ENCODE peak calls at places on chromosomes 6 and 20, in seven cellular contexts. H, V, Y, R, F, C and I are unnamed samples.
A peak's percentile ranks its signal among the peaks of the same experiment; 100 is the strongest.

GRCh38 chr20:37384683-37385174 is 38.8 kb downstream of the SRC start:
- DNase-seq in Y (peak; percentile 63), C (peak; percentile 93), R (peak; percentile 87), F (peak; percentile 70), H (no peak), V (peak; percentile 77), I (peak; percentile 51)

GRCh38 chr20:17083738-17084137 is 143.1 kb upstream of the PCSK2 start:
- DNase-seq in Y (no peak), F (no peak), H (no peak), V (no peak), C (no peak), R (no peak), I (no peak)

GRCh38 chr20:63501818-63502670 is 3.2 kb upstream of the EEF1A2 start:
- DNase-seq in Y (peak; percentile 89), F (no peak), H (no peak), C (peak; percentile 94), V (no peak), R (peak; percentile 75), I (no peak)

GRCh38 chr6:1400126-1400850 is 10.9 kb downstream of the FOXF2 start:
- DNase-seq in V (no peak), R (no peak), Y (peak; percentile 31), C (no peak), H (no peak), F (no peak), I (no peak)

GRCh38 chr6:1015819-1016218 is 296.1 kb upstream of the FOXQ1 start:
- DNase-seq in C (no peak), V (no peak), H (no peak), Y (no peak), R (peak; percentile 28), F (no peak), I (no peak)

GRCh38 chr20:20491110-20491783 is 123.3 kb downstream of the INSM1 start:
- DNase-seq in V (no peak), Y (no peak), F (no peak), H (no peak), R (no peak), C (no peak), I (no peak)

GRCh38 chr20:41178904-41179432 is 41.6 kb downstream of the PLCG1 start:
- DNase-seq in F (peak; percentile 20), Y (peak; percentile 53), R (no peak), H (no peak), V (no peak), C (no peak), I (no peak)

GRCh38 chr6:26366504-26366903 is 1.5 kb downstream of the BTN3A2 start:
- DNase-seq in H (no peak), C (peak; percentile 46), F (no peak), V (no peak), Y (no peak), R (no peak), I (no peak)

GRCh38 chr6:61842005-61842404 is 444.0 kb downstream of the KHDRBS2 start:
- DNase-seq in R (no peak), H (no peak), Y (no peak), C (no peak), V (no peak), F (no peak), I (no peak)

GRCh38 chr20:24768226-24768625 is 180.8 kb upstream of the CST7 start:
- DNase-seq in V (no peak), H (no peak), R (no peak), C (no peak), F (no peak), Y (no peak), I (no peak)

GRCh38 chr6:166942393-166943168 is 13.8 kb downstream of the RNASET2 start:
- DNase-seq in H (no peak), R (no peak), C (peak; percentile 55), Y (no peak), V (no peak), F (no peak), I (peak; percentile 64)

GRCh38 chr6:53735896-53736295 is 58.9 kb upstream of the LRRC1 start:
- DNase-seq in Y (no peak), H (no peak), C (no peak), F (no peak), R (no peak), V (no peak), I (no peak)

GRCh38 chr6:69007781-69008180 is 372.7 kb downstream of the ADGRB3 start:
- DNase-seq in H (no peak), R (no peak), F (no peak), C (no peak), Y (no peak), V (no peak), I (no peak)

GRCh38 chr6:31680841-31681671 is at the start of gene LY6G5C:
- DNase-seq in H (peak; percentile 91), C (peak; percentile 88), V (peak; percentile 83), R (peak; percentile 81), F (peak; percentile 77), Y (peak; percentile 85), I (peak; percentile 55)

GRCh38 chr20:44756011-44756688 is 10.5 kb downstream of the KCNK15 start:
- DNase-seq in H (no peak), F (no peak), Y (no peak), V (no peak), C (no peak), R (no peak), I (no peak)

GRCh38 chr6:77177470-77177869 is 285.8 kb downstream of the HTR1B start:
- DNase-seq in V (no peak), R (no peak), Y (no peak), F (no peak), C (no peak), H (no peak), I (no peak)

GRCh38 chr6:77172578-77172977 is 290.7 kb downstream of the HTR1B start:
- DNase-seq in V (no peak), H (no peak), R (no peak), F (no peak), C (no peak), Y (no peak), I (no peak)

GRCh38 chr6:77178821-77179220 is 284.5 kb downstream of the HTR1B start:
- DNase-seq in F (no peak), V (no peak), C (no peak), R (no peak), H (peak; percentile 3), Y (no peak), I (no peak)

DNA sequence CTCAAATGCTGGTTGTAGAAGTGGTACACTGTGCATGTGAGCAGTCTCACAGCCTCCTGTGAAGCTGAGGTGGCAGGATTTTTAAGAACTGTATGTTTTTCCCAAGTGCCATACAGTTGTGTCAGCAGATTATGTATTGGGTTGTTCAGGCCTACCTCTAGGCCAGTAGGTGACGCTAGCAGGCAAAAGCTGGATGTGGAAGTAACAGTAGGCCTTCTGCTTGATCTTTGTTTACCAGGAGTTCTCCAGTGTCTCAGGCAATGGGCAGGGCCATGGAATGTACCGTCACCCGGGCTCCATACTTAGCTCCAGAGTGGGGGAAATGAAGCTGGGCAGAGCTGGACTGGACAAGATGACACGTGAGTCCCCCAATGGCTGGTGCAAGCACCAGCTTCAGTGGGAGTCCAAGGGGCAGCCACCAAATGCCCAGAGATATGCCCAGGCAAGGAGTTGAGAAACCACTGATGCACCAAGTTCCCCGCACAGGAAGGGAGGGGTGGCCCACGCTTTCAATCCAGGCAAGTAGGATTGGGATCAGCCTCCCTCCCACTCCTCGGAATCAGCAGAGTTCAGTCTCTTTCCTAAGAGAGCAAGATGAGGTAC is 289.7 kb downstream of the HTR1B start:
- DNase-seq in V (no peak), Y (no peak), R (no peak), C (peak; percentile 1), H (no peak), F (no peak), I (no peak)
- TF ChIP-seq CTCF in V (no peak), Y (no peak), R (no peak), C (peak; percentile 55), H (no peak), F (no peak), I (no peak)

DNA sequence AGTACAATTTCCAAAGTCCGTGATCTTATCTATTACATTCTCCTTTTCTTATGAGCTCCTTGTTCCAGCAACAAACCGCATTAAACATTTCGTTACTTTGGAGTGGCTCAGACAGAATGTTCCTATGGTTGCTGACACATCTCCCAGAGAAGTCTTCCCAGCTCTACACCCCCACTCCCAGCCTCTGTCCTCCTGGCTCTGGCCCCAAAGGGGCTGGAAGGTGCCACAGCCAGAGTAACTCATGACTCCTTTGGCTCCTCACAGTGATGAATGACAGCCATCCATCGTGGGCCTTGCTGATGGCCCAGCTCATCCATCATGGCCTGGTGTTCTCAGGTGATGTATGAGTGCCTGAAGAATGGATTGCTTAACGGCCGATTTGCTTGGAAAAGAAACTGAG is 203.0 kb downstream of the DHX35 start:
- DNase-seq in Y (no peak), V (no peak), C (no peak), H (no peak), F (no peak), R (no peak), I (no peak)
- TF ChIP-seq CTCF in Y (no peak), V (no peak), C (no peak), H (no peak), F (no peak), R (no peak), I (no peak)

DNA sequence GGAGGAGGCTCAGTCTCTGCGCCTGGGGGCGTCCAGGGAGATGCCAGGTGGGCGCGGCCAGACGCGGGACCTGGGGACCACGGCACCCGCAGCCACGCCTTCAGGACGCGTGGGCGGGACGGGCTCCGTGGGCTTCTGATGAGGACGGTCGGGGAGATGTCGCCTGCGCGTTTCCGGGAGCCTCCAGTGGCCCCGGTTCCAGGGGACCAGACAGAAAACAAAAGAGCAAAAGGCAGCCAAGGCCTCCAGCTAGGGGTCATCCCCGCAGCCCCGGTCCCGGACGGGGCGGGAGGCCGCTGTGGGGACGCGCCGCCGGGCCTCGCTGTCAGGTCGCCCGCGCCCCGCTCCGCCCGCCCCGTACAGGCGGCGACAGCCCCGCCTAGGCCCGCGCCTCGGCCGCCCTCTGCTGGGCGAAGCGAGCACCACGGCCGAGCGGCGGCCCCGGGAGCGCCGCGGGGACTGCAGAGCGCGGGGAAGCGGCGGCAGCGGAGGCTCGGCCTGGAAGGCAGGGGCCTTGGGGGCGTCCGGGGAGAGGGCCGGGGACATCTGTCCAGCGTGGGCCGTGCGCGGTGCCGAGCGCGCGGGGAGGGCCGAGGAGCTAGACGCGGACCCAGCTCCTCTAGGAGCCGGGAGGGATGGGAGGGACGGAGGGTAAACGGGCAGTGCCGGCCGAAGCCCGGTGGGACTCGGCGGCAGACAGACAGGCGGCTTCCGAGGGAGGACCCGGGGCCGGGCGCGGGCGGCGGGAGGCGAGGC is 48.7 kb downstream of the TMEM242 start:
- DNase-seq in Y (peak; percentile 53), V (peak; percentile 86), H (no peak), R (peak; percentile 86), F (peak; percentile 64), C (peak; percentile 97), I (peak; percentile 70)
- TF ChIP-seq CTCF in Y (peak; percentile 58), V (peak; percentile 97), H (peak; percentile 44), R (peak; percentile 80), F (peak; percentile 97), C (peak; percentile 45), I (peak; percentile 93)

DNA sequence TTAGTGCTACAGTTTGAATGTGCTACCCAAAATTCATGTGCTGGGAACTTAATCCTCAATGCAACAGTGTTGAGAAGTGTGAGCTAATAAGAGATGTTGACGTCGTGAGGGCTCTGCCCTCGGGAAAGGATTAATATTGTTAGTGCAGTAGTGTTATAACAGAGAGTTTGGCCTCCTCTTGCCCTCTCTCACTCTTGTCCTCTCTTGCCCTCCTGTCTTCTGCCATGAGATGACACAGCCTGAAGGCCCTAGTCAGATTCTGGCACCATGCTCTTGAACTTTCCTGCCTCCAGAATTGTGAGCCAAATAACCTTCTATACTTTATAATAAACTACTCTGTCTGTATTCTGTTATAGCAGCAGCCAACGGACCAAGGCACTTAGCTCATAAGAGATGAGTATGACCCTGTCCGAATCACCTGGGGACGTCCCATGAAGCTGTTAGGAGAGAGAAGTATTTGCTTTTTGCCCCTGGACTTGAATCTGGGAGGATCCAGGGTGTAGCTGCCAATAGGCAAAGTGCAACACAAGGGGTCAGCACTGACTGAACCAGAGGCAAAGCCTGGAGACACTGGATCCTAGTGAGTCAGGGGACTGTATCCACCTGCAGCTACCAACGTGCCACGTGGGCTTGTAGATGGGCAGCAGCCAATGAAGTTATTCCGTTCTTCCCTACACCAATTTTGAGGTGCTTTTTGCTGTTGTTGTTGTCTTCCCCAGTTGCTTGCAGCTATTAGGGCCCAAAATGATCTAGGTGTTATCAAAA is 233.7 kb downstream of the THBS2 start:
- DNase-seq in H (no peak), R (no peak), C (no peak), Y (no peak), F (no peak), V (no peak), I (no peak)
- TF ChIP-seq CTCF in H (no peak), R (no peak), C (peak; percentile 21), Y (no peak), F (no peak), V (no peak), I (no peak)